ENCODE peak calls at places on chromosomes 12 and 14, in nine cellular contexts. One of them, this sample, is unnamed.

GRCh38 chr14:56892959-56893358 is 82.7 kb upstream of the OTX2 start:
- DNase-seq in stomach: no peak
- DNase-seq in sigmoid colon: no peak
- DNase-seq in HCT116: no peak
- DNase-seq in GM12891: no peak
- DNase-seq in suprapubic skin: no peak
- DNase-seq in spleen: no peak
- DNase-seq in vagina: no peak
- DNase-seq in endothelial cell of umbilical vein: no peak
- DNase-seq in this sample: no peak

GRCh38 chr12:4817813-4818212 is 91.9 kb upstream of the KCNA1 start:
- DNase-seq in stomach: no peak
- DNase-seq in sigmoid colon: no peak
- DNase-seq in HCT116: no peak
- DNase-seq in GM12891: no peak
- DNase-seq in suprapubic skin: no peak
- DNase-seq in spleen: no peak
- DNase-seq in vagina: no peak
- DNase-seq in endothelial cell of umbilical vein: no peak
- DNase-seq in this sample: no peak

GRCh38 chr12:119258149-119258548 is 76.4 kb upstream of the CCDC60 start:
- DNase-seq in stomach: no peak
- DNase-seq in sigmoid colon: no peak
- DNase-seq in HCT116: no peak
- DNase-seq in GM12891: no peak
- DNase-seq in suprapubic skin: no peak
- DNase-seq in spleen: no peak
- DNase-seq in vagina: no peak
- DNase-seq in endothelial cell of umbilical vein: no peak
- DNase-seq in this sample: no peak

GRCh38 chr14:73311710-73312035 is 74.4 kb downstream of the PAPLN start:
- DNase-seq in stomach: no peak
- DNase-seq in sigmoid colon: no peak
- DNase-seq in HCT116: no peak
- DNase-seq in GM12891: no peak
- DNase-seq in suprapubic skin: no peak
- DNase-seq in spleen: no peak
- DNase-seq in vagina: no peak
- DNase-seq in endothelial cell of umbilical vein: no peak
- DNase-seq in this sample: no peak

GRCh38 chr14:69480136-69480535 is 4.4 kb upstream of the PLEKHD1 start:
- DNase-seq in stomach: no peak
- DNase-seq in sigmoid colon: no peak
- DNase-seq in HCT116: no peak
- DNase-seq in GM12891: no peak
- DNase-seq in suprapubic skin: no peak
- DNase-seq in spleen: no peak
- DNase-seq in vagina: no peak
- DNase-seq in endothelial cell of umbilical vein: no peak
- DNase-seq in this sample: no peak

GRCh38 chr12:7304456-7304855 is 584 bp downstream of the ACSM4 start:
- DNase-seq in stomach: no peak
- DNase-seq in sigmoid colon: no peak
- DNase-seq in HCT116: no peak
- DNase-seq in GM12891: no peak
- DNase-seq in suprapubic skin: no peak
- DNase-seq in spleen: no peak
- DNase-seq in vagina: no peak
- DNase-seq in endothelial cell of umbilical vein: no peak
- DNase-seq in this sample: no peak

GRCh38 chr12:32605326-32606095 is 73.6 kb upstream of the DNM1L start:
- DNase-seq in stomach: no peak
- DNase-seq in sigmoid colon: no peak
- DNase-seq in HCT116: no peak
- DNase-seq in GM12891: no peak
- DNase-seq in suprapubic skin: no peak
- DNase-seq in spleen: no peak
- DNase-seq in vagina: no peak
- DNase-seq in endothelial cell of umbilical vein: no peak
- DNase-seq in this sample: no peak

GRCh38 chr12:117680311-117680710 is 288.5 kb downstream of the KSR2 start:
- DNase-seq in stomach: no peak
- DNase-seq in sigmoid colon: no peak
- DNase-seq in HCT116: no peak
- DNase-seq in GM12891: no peak
- DNase-seq in suprapubic skin: no peak
- DNase-seq in spleen: no peak
- DNase-seq in vagina: no peak
- DNase-seq in endothelial cell of umbilical vein: peak
- DNase-seq in this sample: no peak

GRCh38 chr14:73727181-73727580 is 13.0 kb upstream of the PNMA1 start:
- DNase-seq in stomach: no peak
- DNase-seq in sigmoid colon: no peak
- DNase-seq in HCT116: no peak
- DNase-seq in GM12891: no peak
- DNase-seq in suprapubic skin: no peak
- DNase-seq in spleen: no peak
- DNase-seq in vagina: peak
- DNase-seq in endothelial cell of umbilical vein: no peak
- DNase-seq in this sample: no peak

GRCh38 chr14:61350427-61350826 is 29.0 kb downstream of the PRKCH start:
- DNase-seq in stomach: no peak
- DNase-seq in sigmoid colon: no peak
- DNase-seq in HCT116: no peak
- DNase-seq in GM12891: no peak
- DNase-seq in suprapubic skin: no peak
- DNase-seq in spleen: no peak
- DNase-seq in vagina: no peak
- DNase-seq in endothelial cell of umbilical vein: no peak
- DNase-seq in this sample: no peak

GRCh38 chr12:96766232-96766631 is 140.8 kb upstream of the NEDD1 start:
- DNase-seq in stomach: no peak
- DNase-seq in sigmoid colon: no peak
- DNase-seq in HCT116: no peak
- DNase-seq in GM12891: no peak
- DNase-seq in suprapubic skin: no peak
- DNase-seq in spleen: no peak
- DNase-seq in vagina: no peak
- DNase-seq in endothelial cell of umbilical vein: no peak
- DNase-seq in this sample: no peak

GRCh38 chr14:64943981-64944520 is 1.5 kb upstream of the GPX2 start:
- DNase-seq in stomach: no peak
- DNase-seq in sigmoid colon: no peak
- DNase-seq in HCT116: no peak
- DNase-seq in GM12891: no peak
- DNase-seq in suprapubic skin: peak
- DNase-seq in spleen: no peak
- DNase-seq in vagina: peak
- DNase-seq in endothelial cell of umbilical vein: no peak
- DNase-seq in this sample: no peak

GRCh38 chr12:33825986-33826602 is 196.2 kb upstream of the ALG10 start:
- DNase-seq in stomach: no peak
- DNase-seq in sigmoid colon: no peak
- DNase-seq in HCT116: no peak
- DNase-seq in GM12891: no peak
- DNase-seq in suprapubic skin: no peak
- DNase-seq in spleen: no peak
- DNase-seq in vagina: no peak
- DNase-seq in endothelial cell of umbilical vein: no peak
- DNase-seq in this sample: no peak

GRCh38 chr12:33832900-33833299 is 189.4 kb upstream of the ALG10 start:
- DNase-seq in stomach: no peak
- DNase-seq in sigmoid colon: no peak
- DNase-seq in HCT116: no peak
- DNase-seq in GM12891: no peak
- DNase-seq in suprapubic skin: no peak
- DNase-seq in spleen: no peak
- DNase-seq in vagina: no peak
- DNase-seq in endothelial cell of umbilical vein: no peak
- DNase-seq in this sample: no peak

GRCh38 chr12:33828326-33828725 is 194.0 kb upstream of the ALG10 start:
- DNase-seq in stomach: no peak
- DNase-seq in sigmoid colon: no peak
- DNase-seq in HCT116: no peak
- DNase-seq in GM12891: no peak
- DNase-seq in suprapubic skin: no peak
- DNase-seq in spleen: no peak
- DNase-seq in vagina: no peak
- DNase-seq in endothelial cell of umbilical vein: no peak
- DNase-seq in this sample: no peak

GRCh38 chr12:33834672-33835071 is 187.6 kb upstream of the ALG10 start:
- DNase-seq in stomach: no peak
- DNase-seq in sigmoid colon: no peak
- DNase-seq in HCT116: no peak
- DNase-seq in GM12891: no peak
- DNase-seq in suprapubic skin: no peak
- DNase-seq in spleen: no peak
- DNase-seq in vagina: no peak
- DNase-seq in endothelial cell of umbilical vein: no peak
- DNase-seq in this sample: no peak

DNA sequence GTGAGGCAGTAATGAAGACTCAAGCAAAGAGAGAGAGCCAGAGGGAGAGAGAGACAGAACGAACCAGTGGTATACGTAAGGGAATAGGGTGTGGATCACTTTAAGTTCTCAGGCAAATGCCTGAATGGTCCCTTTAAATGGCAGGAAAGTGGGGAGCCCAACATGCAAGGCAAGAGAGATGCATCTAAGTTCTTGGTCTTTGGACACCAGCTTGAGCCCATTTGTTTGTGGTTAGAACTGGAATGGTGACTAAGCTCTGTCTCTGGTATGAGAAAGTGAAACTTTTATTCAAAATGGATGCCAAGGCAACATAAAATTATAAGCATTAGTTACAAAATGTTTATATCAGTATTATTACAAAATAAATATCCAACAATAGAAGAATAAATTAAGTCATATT is 192.2 kb upstream of the ALG10 start:
- DNase-seq in stomach: no peak
- DNase-seq in sigmoid colon: no peak
- DNase-seq in HCT116: no peak
- DNase-seq in GM12891: no peak
- DNase-seq in suprapubic skin: no peak
- DNase-seq in spleen: no peak
- DNase-seq in vagina: no peak
- DNase-seq in endothelial cell of umbilical vein: no peak
- DNase-seq in this sample: no peak
- TF ChIP-seq POLR2AphosphoS5 in stomach: no peak
- TF ChIP-seq POLR2AphosphoS5 in sigmoid colon: no peak
- TF ChIP-seq POLR2AphosphoS5 in HCT116: no peak
- TF ChIP-seq POLR2AphosphoS5 in GM12891: no peak
- TF ChIP-seq POLR2AphosphoS5 in suprapubic skin: no peak
- TF ChIP-seq POLR2AphosphoS5 in spleen: no peak
- TF ChIP-seq POLR2AphosphoS5 in vagina: no peak
- TF ChIP-seq POLR2AphosphoS5 in endothelial cell of umbilical vein: no peak
- TF ChIP-seq POLR2AphosphoS5 in this sample: no peak

DNA sequence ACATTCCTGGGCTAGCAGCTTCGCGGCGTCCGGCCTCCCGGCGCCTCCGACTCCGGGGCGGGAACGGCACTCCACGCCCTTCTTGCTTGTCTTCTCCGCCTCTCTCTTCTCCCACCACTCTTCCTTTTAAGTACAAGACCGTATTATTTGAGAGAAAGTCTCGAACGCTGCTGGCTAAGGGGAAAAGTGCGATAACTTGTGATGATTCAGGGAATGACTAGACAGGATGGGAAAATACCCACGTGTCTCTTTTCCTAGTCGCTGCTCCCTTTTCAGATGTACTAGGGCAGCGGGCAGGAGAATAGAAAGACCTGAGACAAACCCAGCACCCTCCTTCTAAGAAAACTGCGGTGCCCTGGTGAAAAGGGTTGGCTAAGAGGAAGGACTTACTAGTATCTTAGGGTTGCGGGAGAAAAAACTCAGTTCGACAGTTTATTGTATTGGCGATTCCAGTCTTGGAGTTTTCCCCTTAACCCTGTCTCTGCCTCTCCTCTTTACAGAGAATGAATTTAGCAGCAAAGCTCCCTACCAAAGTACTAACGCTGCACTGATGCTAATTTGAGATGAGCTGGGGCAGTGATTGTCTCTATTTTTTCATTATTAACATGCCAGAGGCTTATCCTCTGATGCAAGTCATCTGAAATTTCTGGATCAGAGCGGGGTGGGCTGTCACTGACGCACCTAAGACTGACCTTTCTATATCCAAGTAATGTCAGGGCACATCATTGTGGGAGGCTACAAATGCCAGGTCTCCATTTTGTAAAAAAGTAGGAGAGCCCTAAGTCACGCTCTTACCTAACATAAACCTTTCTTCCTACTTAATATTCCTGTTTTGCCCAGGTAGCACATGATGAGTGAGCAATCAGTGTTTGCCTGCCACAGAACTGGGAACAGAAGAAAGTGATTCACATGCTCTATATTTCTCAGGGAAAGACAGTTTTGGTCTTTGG is 810 bp upstream of the PAWR start:
- DNase-seq in stomach: no peak
- DNase-seq in sigmoid colon: no peak
- DNase-seq in HCT116: no peak
- DNase-seq in GM12891: no peak
- DNase-seq in suprapubic skin: peak
- DNase-seq in spleen: no peak
- DNase-seq in vagina: no peak
- DNase-seq in endothelial cell of umbilical vein: peak
- DNase-seq in this sample: no peak
- TF ChIP-seq POLR2AphosphoS5 in stomach: no peak
- TF ChIP-seq POLR2AphosphoS5 in sigmoid colon: peak
- TF ChIP-seq POLR2AphosphoS5 in HCT116: no peak
- TF ChIP-seq POLR2AphosphoS5 in GM12891: no peak
- TF ChIP-seq POLR2AphosphoS5 in suprapubic skin: no peak
- TF ChIP-seq POLR2AphosphoS5 in spleen: no peak
- TF ChIP-seq POLR2AphosphoS5 in vagina: no peak
- TF ChIP-seq POLR2AphosphoS5 in endothelial cell of umbilical vein: peak
- TF ChIP-seq POLR2AphosphoS5 in this sample: peak

DNA sequence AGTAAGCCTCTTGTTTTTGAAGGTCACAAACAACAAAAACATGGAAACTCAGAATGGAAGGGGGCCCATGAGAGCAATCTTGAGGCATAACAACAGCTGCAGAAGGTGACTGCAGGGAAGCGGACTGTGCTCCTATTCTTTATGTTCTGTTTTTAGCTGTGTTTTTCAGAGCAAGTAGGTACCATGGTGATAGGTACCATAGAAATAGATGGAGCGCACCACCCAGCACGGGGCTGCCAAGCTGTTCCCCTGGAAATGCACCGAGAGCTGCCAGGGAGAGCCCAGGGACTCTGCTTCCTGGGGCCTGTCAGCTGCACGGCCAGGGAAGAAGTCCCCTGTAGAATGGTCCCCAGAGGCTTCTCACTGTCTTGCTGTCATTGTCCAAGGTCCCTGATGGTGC is 32.8 kb downstream of the DGLUCY start:
- DNase-seq in stomach: no peak
- DNase-seq in sigmoid colon: no peak
- DNase-seq in HCT116: no peak
- DNase-seq in GM12891: no peak
- DNase-seq in suprapubic skin: no peak
- DNase-seq in spleen: no peak
- DNase-seq in vagina: no peak
- DNase-seq in endothelial cell of umbilical vein: no peak
- DNase-seq in this sample: no peak
- TF ChIP-seq POLR2AphosphoS5 in stomach: no peak
- TF ChIP-seq POLR2AphosphoS5 in sigmoid colon: no peak
- TF ChIP-seq POLR2AphosphoS5 in HCT116: no peak
- TF ChIP-seq POLR2AphosphoS5 in GM12891: no peak
- TF ChIP-seq POLR2AphosphoS5 in suprapubic skin: no peak
- TF ChIP-seq POLR2AphosphoS5 in spleen: no peak
- TF ChIP-seq POLR2AphosphoS5 in vagina: no peak
- TF ChIP-seq POLR2AphosphoS5 in endothelial cell of umbilical vein: no peak
- TF ChIP-seq POLR2AphosphoS5 in this sample: no peak

GRCh38 chr14:101557811-101558738 is 3.2 kb upstream of the DIO3 start:
- DNase-seq in stomach: no peak
- DNase-seq in sigmoid colon: peak
- DNase-seq in HCT116: no peak
- DNase-seq in GM12891: no peak
- DNase-seq in suprapubic skin: no peak
- DNase-seq in spleen: peak
- DNase-seq in vagina: no peak
- DNase-seq in endothelial cell of umbilical vein: no peak
- DNase-seq in this sample: no peak
- TF ChIP-seq POLR2AphosphoS5 in stomach: no peak
- TF ChIP-seq POLR2AphosphoS5 in sigmoid colon: peak
- TF ChIP-seq POLR2AphosphoS5 in HCT116: no peak
- TF ChIP-seq POLR2AphosphoS5 in GM12891: no peak
- TF ChIP-seq POLR2AphosphoS5 in suprapubic skin: no peak
- TF ChIP-seq POLR2AphosphoS5 in spleen: no peak
- TF ChIP-seq POLR2AphosphoS5 in vagina: no peak
- TF ChIP-seq POLR2AphosphoS5 in endothelial cell of umbilical vein: no peak
- TF ChIP-seq POLR2AphosphoS5 in this sample: no peak

This sample was measured in breast epithelium.